ENCODE peak calls at places on chromosomes 6 and 20, in nine cellular contexts. H, D, S, U, V, B, T, W and Z are unnamed samples. For H3K4me1, the result is how much of the 10 kb centered on the place peaks cover.

GRCh38 chr20:19880256-19881079 is 122.4 kb downstream of the RIN2 start:
- DNase-seq in H (peak), D (no peak), S (no peak), U (no peak), V (no peak), B (no peak), T (no peak), W (no peak), Z (no peak)

GRCh38 chr6:18432180-18432579 is 45.0 kb downstream of the RNF144B start:
- DNase-seq in H (no peak), D (no peak), S (no peak), U (no peak), V (no peak), B (no peak), T (no peak), W (no peak), Z (no peak)

GRCh38 chr6:1624848-1625341 is 15.2 kb downstream of the FOXC1 start:
- DNase-seq in H (no peak), D (no peak), S (no peak), U (no peak), V (no peak), B (peak), T (peak), W (peak), Z (no peak)

GRCh38 chr20:1209447-1210387 is 6.5 kb downstream of the C20orf202 start:
- DNase-seq in H (no peak), D (no peak), S (no peak), U (no peak), V (no peak), B (no peak), T (no peak), W (no peak), Z (no peak)

GRCh38 chr6:86723729-86724128 is 213.6 kb upstream of the HTR1E start:
- DNase-seq in H (no peak), D (no peak), S (no peak), U (no peak), V (no peak), B (no peak), T (no peak), W (no peak), Z (no peak)

GRCh38 chr6:155936127-155936526 is 480.5 kb upstream of the NOX3 start:
- DNase-seq in H (no peak), D (no peak), S (no peak), U (no peak), V (no peak), B (no peak), T (no peak), W (no peak), Z (no peak)

GRCh38 chr20:37640600-37641561 is 52.9 kb upstream of the CTNNBL1 start:
- DNase-seq in H (no peak), D (no peak), S (no peak), U (peak), V (no peak), B (no peak), T (no peak), W (peak), Z (no peak)

GRCh38 chr6:54192993-54193392 is 81.8 kb downstream of the MLIP start:
- DNase-seq in H (no peak), D (no peak), S (no peak), U (no peak), V (no peak), B (no peak), T (no peak), W (no peak), Z (no peak)

GRCh38 chr6:135358251-135358821 is 139.2 kb downstream of the AHI1 start:
- DNase-seq in H (no peak), D (no peak), S (no peak), U (no peak), V (no peak), B (no peak), T (no peak), W (no peak), Z (no peak)

GRCh38 chr6:100479180-100480035 is 14.7 kb upstream of the SIM1 start:
- DNase-seq in H (no peak), D (no peak), S (no peak), U (no peak), V (no peak), B (no peak), T (peak), W (no peak), Z (no peak)

GRCh38 chr6:24907959-24908358 is 27.8 kb downstream of the RIPOR2 start:
- DNase-seq in H (no peak), D (no peak), S (no peak), U (no peak), V (no peak), B (no peak), T (no peak), W (no peak), Z (no peak)

GRCh38 chr20:25574411-25574810 is 10.9 kb downstream of the NINL start:
- DNase-seq in H (no peak), D (no peak), S (no peak), U (peak), V (no peak), B (no peak), T (no peak), W (no peak), Z (no peak)

GRCh38 chr6:114281496-114281895 is 61.3 kb downstream of the HS3ST5 start:
- DNase-seq in H (no peak), D (no peak), S (no peak), U (no peak), V (no peak), B (no peak), T (no peak), W (no peak), Z (no peak)

GRCh38 chr6:28357036-28357435 is 7.3 kb downstream of the ZKSCAN3 start:
- DNase-seq in H (no peak), D (peak), S (no peak), U (no peak), V (no peak), B (no peak), T (no peak), W (no peak), Z (no peak)

GRCh38 chr6:69732045-69732444 is 64.8 kb downstream of the LMBRD1 start:
- DNase-seq in H (no peak), D (no peak), S (no peak), U (no peak), V (no peak), B (no peak), T (no peak), W (no peak), Z (no peak)

GRCh38 chr20:18904192-18904591 is 90.6 kb downstream of the SCP2D1 start:
- DNase-seq in H (no peak), D (no peak), S (no peak), U (no peak), V (no peak), B (no peak), T (no peak), W (no peak), Z (no peak)

GRCh38 chr6:71404145-71404966 is 115.7 kb downstream of the OGFRL1 start:
- DNase-seq in H (no peak), D (no peak), S (no peak), U (no peak), V (no peak), B (no peak), T (peak), W (no peak), Z (no peak)

GRCh38 chr6:71107935-71108420 is 151.1 kb upstream of the B3GAT2 start:
- DNase-seq in H (no peak), D (no peak), S (no peak), U (no peak), V (no peak), B (no peak), T (peak), W (no peak), Z (peak)

GRCh38 chr20:2804041-2804828 is 3.8 kb upstream of the CPXM1 start:
- DNase-seq in H (no peak), D (no peak), S (no peak), U (no peak), V (no peak), B (no peak), T (no peak), W (no peak), Z (no peak)

GRCh38 chr6:37125779-37126553 is 44.0 kb upstream of the PIM1 start:
- DNase-seq in H (no peak), D (peak), S (no peak), U (no peak), V (no peak), B (no peak), T (peak), W (no peak), Z (no peak)

GRCh38 chr20:50295345-50295744 is 104.7 kb downstream of the CEBPB start:
- DNase-seq in H (no peak), D (no peak), S (no peak), U (no peak), V (no peak), B (no peak), T (no peak), W (no peak), Z (no peak)

GRCh38 chr20:3843490-3843889 is 3.1 kb upstream of the MAVS start:
- DNase-seq in H (no peak), D (no peak), S (no peak), U (no peak), V (no peak), B (no peak), T (no peak), W (no peak), Z (no peak)

GRCh38 chr6:29516108-29516507 is 28.4 kb upstream of the MAS1L start:
- DNase-seq in H (peak), D (peak), S (no peak), U (no peak), V (peak), B (no peak), T (no peak), W (no peak), Z (no peak)

GRCh38 chr20:43658068-43658722 is 8.7 kb upstream of the MYBL2 start:
- DNase-seq in H (no peak), D (peak), S (peak), U (no peak), V (no peak), B (no peak), T (no peak), W (no peak), Z (no peak)

GRCh38 chr6:110621061-110621460 is 144.6 kb upstream of the SLC22A16 start:
- DNase-seq in H (no peak), D (no peak), S (no peak), U (no peak), V (no peak), B (no peak), T (no peak), W (no peak), Z (no peak)

GRCh38 chr6:69926745-69927144 is 60.4 kb downstream of the COL19A1 start:
- DNase-seq in H (no peak), D (no peak), S (no peak), U (no peak), V (no peak), B (no peak), T (no peak), W (no peak), Z (no peak)

GRCh38 chr6:124029535-124029934 is 225.9 kb downstream of the NKAIN2 start:
- DNase-seq in H (no peak), D (peak), S (no peak), U (no peak), V (no peak), B (no peak), T (no peak), W (no peak), Z (no peak)

GRCh38 chr6:138570716-138571020 is 71.4 kb upstream of the NHSL1 start:
- DNase-seq in H (no peak), D (no peak), S (no peak), U (no peak), V (no peak), B (no peak), T (no peak), W (no peak), Z (no peak)

GRCh38 chr6:163728442-163729126 is 314.1 kb downstream of the QKI start:
- DNase-seq in H (no peak), D (no peak), S (no peak), U (no peak), V (no peak), B (no peak), T (no peak), W (no peak), Z (no peak)

GRCh38 chr6:119129148-119129967 is 50.9 kb upstream of the FAM184A start:
- DNase-seq in H (peak), D (peak), S (peak), U (peak), V (no peak), B (no peak), T (peak), W (no peak), Z (no peak)

GRCh38 chr6:7100072-7100750 is 7.5 kb upstream of the RREB1 start:
- DNase-seq in H (no peak), D (no peak), S (no peak), U (no peak), V (no peak), B (no peak), T (no peak), W (no peak), Z (no peak)

GRCh38 chr6:25519856-25520255 is 132.2 kb upstream of the SCGN start:
- DNase-seq in H (no peak), D (no peak), S (no peak), U (no peak), V (no peak), B (no peak), T (no peak), W (no peak), Z (no peak)

GRCh38 chr6:1043458-1043836 is 268.5 kb upstream of the FOXQ1 start:
- DNase-seq in H (no peak), D (no peak), S (no peak), U (no peak), V (no peak), B (no peak), T (no peak), W (no peak), Z (no peak)

DNA sequence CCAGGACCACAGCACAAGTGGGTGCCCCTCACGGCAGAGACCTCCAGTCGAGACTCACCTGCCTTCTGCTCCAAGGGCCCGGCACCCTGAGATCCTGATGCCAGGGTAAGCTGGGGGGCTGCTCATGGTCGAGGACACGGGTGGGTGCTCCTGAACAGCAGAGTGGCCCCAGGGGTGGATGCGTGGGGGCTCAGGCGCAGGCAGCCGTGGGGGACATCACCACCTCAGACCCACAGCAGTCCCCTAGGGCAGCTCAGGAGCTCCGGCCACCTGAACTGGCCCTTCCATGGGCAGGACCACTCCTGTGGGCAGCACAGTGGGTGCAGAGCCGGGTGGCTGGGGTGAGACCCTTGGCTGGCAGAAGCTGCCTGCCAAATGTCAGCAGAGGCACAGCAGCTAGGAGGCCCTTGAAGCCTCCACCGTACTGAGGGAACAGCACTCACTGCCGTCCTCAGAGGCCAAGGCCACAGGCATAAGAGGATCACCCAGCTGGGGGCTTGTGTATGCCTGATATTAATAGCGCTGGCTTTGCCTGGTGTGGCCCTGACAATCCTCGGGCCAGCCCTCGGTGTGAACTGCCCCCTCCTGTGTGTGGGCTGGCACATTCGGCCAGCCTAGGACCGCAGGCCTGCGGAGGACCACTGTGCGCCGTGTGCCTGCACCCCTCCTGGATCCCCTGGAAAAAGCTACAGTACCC is 5.4 kb downstream of the UCKL1 start:
- DNase-seq in H (no peak), D (no peak), S (no peak), U (no peak), V (no peak), B (no peak), T (peak), W (no peak), Z (peak)
- H3K4me1 ChIP-seq in H (half or more), D (under half), S (under half), U (half or more), V (half or more), B (half or more), T (under half), W (under half), Z (under half)

GRCh38 chr6:117169060-117169635 is 96.2 kb upstream of the VGLL2 start:
- DNase-seq in H (no peak), D (no peak), S (no peak), U (no peak), V (no peak), B (no peak), T (no peak), W (no peak), Z (no peak)
- H3K4me1 ChIP-seq in H (under half), D (under half), S (under half), U (under half), V (under half), B (under half), T (under half), W (under half), Z (under half)

GRCh38 chr6:90193359-90193758 is 103.3 kb downstream of the BACH2 start:
- DNase-seq in H (no peak), D (no peak), S (no peak), U (no peak), V (no peak), B (no peak), T (no peak), W (no peak), Z (no peak)
- H3K4me1 ChIP-seq in H (under half), D (under half), S (half or more), U (under half), V (half or more), B (under half), T (under half), W (under half), Z (under half)

DNA sequence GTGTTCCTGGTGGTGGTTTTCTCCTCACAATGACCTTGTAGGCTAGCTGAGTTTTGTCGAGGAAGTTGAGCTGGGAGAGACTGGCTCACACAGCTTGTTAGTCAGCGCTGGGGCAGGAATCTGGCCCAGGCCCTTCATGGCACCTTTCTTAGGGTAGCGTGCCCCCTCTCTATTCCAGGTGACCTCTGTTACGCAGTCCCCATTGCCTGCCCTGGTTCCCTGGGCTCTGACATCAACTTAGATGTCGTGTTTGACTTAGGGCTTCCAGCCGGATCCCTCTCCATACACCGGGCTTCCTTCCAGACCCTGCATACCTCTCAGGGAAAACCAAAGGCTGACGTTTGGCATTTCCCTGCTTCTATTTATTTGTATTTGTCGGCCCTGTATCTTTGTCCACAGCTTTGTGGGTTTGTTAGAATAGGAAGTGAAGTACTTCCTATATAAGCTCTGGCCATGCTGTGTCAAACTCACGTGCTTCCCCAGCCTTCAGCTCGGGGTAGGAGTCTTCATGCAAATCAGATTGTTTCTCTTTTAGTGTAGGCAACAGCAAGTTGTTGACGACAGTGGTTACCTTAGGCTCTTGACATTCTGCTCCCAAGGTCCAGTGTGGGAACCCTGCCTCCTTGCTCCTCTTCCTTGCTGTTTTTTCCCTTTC is 12.8 kb downstream of the IGF2R start:
- DNase-seq in H (peak), D (no peak), S (peak), U (no peak), V (no peak), B (peak), T (no peak), W (no peak), Z (peak)
- H3K4me1 ChIP-seq in H (under half), D (under half), S (under half), U (under half), V (half or more), B (half or more), T (under half), W (under half), Z (half or more)

GRCh38 chr6:31585531-31585930 is 546 bp upstream of the LST1 start:
- DNase-seq in H (no peak), D (peak), S (peak), U (no peak), V (no peak), B (no peak), T (no peak), W (no peak), Z (no peak)
- H3K4me1 ChIP-seq in H (under half), D (under half), S (half or more), U (under half), V (half or more), B (half or more), T (under half), W (under half), Z (under half)

DNA sequence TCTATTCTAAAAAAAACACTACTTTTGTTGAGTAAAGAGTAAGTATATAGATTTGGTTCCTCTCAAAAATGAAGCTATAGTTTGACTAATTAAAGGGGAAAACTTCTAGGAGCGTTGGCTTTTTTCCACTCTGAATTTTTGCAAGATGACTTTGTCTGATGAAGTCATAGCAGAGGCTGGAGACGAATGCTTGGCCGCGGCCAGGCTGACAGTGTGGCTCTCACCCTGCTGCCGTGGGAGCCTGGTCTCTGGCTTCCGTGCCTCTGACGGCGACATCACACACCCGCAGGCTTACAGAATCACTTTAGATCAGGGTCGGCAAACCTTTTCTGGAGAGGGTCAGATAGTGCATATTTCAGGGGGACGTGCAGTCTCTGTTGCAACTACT is 144.9 kb downstream of the PHACTR3 start:
- DNase-seq in H (no peak), D (no peak), S (no peak), U (no peak), V (no peak), B (no peak), T (no peak), W (peak), Z (no peak)
- H3K4me1 ChIP-seq in H (under half), D (under half), S (under half), U (under half), V (under half), B (under half), T (under half), W (under half), Z (under half)

GRCh38 chr20:58568441-58568931 is 53.3 kb upstream of the APCDD1L start:
- DNase-seq in H (no peak), D (no peak), S (no peak), U (no peak), V (no peak), B (no peak), T (no peak), W (no peak), Z (peak)
- H3K4me1 ChIP-seq in H (under half), D (under half), S (under half), U (under half), V (under half), B (under half), T (under half), W (under half), Z (under half)

GRCh38 chr6:95232477-95232876 is 344.9 kb upstream of the MANEA start:
- DNase-seq in H (no peak), D (no peak), S (no peak), U (no peak), V (no peak), B (no peak), T (no peak), W (no peak), Z (no peak)
- H3K4me1 ChIP-seq in H (under half), D (under half), S (under half), U (under half), V (under half), B (under half), T (under half), W (under half), Z (under half)

GRCh38 chr6:167576798-167577528 is 249.7 kb upstream of the AFDN start:
- DNase-seq in H (no peak), D (peak), S (no peak), U (no peak), V (no peak), B (no peak), T (no peak), W (no peak), Z (no peak)
- H3K4me1 ChIP-seq in H (under half), D (under half), S (under half), U (under half), V (under half), B (under half), T (under half), W (under half), Z (under half)